ENCODE peak calls at places on chromosomes 7 and 10, in five cellular contexts. Y is heart right ventricle, D is mammary epithelial cell, T is cardiac muscle cell, B is HCT116. O is an unnamed sample.

GRCh38 chr10:49382226-49382625 is 13.7 kb downstream of the DRGX start:
- DNase-seq in Y (no peak), D (no peak), T (no peak), B (no peak), O (no peak)

GRCh38 chr7:24948739-24949138 is 31.2 kb downstream of the OSBPL3 start:
- DNase-seq in Y (no peak), D (no peak), T (no peak), B (no peak), O (no peak)

GRCh38 chr7:123323689-123324088 is 123.9 kb upstream of the SLC13A1 start:
- DNase-seq in Y (no peak), D (no peak), T (no peak), B (no peak), O (no peak)

GRCh38 chr10:31490858-31491504 is 172.0 kb downstream of the ZEB1 start:
- DNase-seq in Y (peak), D (peak), T (peak), B (peak), O (no peak)

GRCh38 chr7:47887016-47887640 is 61.1 kb downstream of the PKD1L1 start:
- DNase-seq in Y (no peak), D (no peak), T (no peak), B (no peak), O (peak)

GRCh38 chr7:50687575-50688261 is 95.0 kb downstream of the GRB10 start:
- DNase-seq in Y (no peak), D (no peak), T (no peak), B (no peak), O (no peak)

GRCh38 chr7:97439637-97440214 is 292.2 kb upstream of the TAC1 start:
- DNase-seq in Y (no peak), D (no peak), T (no peak), B (no peak), O (no peak)

GRCh38 chr7:151089893-151090730 is 3.8 kb downstream of the AGAP3 start:
- DNase-seq in Y (no peak), D (no peak), T (no peak), B (no peak), O (no peak)

GRCh38 chr10:132306951-132307751 is 599 bp downstream of the STK32C start:
- DNase-seq in Y (no peak), D (peak), T (peak), B (no peak), O (no peak)

GRCh38 chr10:110273474-110273873 is 31.2 kb downstream of the SMNDC1 start:
- DNase-seq in Y (peak), D (peak), T (no peak), B (no peak), O (peak)

GRCh38 chr7:122302826-122303521 is 1.6 kb downstream of the FEZF1 start:
- DNase-seq in Y (no peak), D (no peak), T (no peak), B (no peak), O (no peak)

GRCh38 chr7:70788276-70788675 is 343.7 kb upstream of the GALNT17 start:
- DNase-seq in Y (no peak), D (no peak), T (no peak), B (no peak), O (no peak)
- TF ChIP-seq CTCF in Y (no peak), D (no peak), T (no peak), B (no peak), O (no peak)

GRCh38 chr10:59335497-59335896 is 26.9 kb downstream of the FAM13C start:
- DNase-seq in Y (no peak), D (no peak), T (no peak), B (no peak), O (no peak)

GRCh38 chr10:59332581-59332980 is 29.8 kb downstream of the FAM13C start:
- DNase-seq in Y (no peak), D (no peak), T (no peak), B (no peak), O (no peak)

GRCh38 chr10:59331661-59332060 is 30.7 kb downstream of the FAM13C start:
- DNase-seq in Y (no peak), D (no peak), T (no peak), B (no peak), O (no peak)

GRCh38 chr10:59336632-59337031 is 25.7 kb downstream of the FAM13C start:
- DNase-seq in Y (no peak), D (peak), T (peak), B (no peak), O (no peak)

GRCh38 chr10:59333731-59334130 is 28.6 kb downstream of the FAM13C start:
- DNase-seq in Y (no peak), D (no peak), T (no peak), B (no peak), O (no peak)
- H3K27ac ChIP-seq in Y (peak), D (no peak), T (no peak), B (no peak), O (peak)

GRCh38 chr7:108805808-108806397 is 236.2 kb downstream of the DNAJB9 start:
- DNase-seq in Y (no peak), D (peak), T (no peak), B (peak), O (no peak)
- TF ChIP-seq CTCF in Y (peak), D (peak), T (peak), B (peak), O (peak)

GRCh38 chr10:96367470-96367869 is 8.7 kb upstream of the OPALIN start:
- DNase-seq in Y (peak), D (no peak), T (no peak), B (no peak), O (no peak)

GRCh38 chr10:96371356-96371755 is 12.6 kb upstream of the OPALIN start:
- DNase-seq in Y (no peak), D (no peak), T (no peak), B (no peak), O (no peak)

GRCh38 chr10:96369890-96370574 is 11.2 kb upstream of the OPALIN start:
- DNase-seq in Y (no peak), D (no peak), T (no peak), B (no peak), O (no peak)

GRCh38 chr10:96370575-96371157 is 11.9 kb upstream of the OPALIN start:
- DNase-seq in Y (peak), D (peak), T (peak), B (peak), O (no peak)

GRCh38 chr10:96368971-96369370 is 10.2 kb upstream of the OPALIN start:
- DNase-seq in Y (no peak), D (no peak), T (no peak), B (no peak), O (no peak)
- H3K27ac ChIP-seq in Y (no peak), D (no peak), T (no peak), B (no peak), O (no peak)

DNA sequence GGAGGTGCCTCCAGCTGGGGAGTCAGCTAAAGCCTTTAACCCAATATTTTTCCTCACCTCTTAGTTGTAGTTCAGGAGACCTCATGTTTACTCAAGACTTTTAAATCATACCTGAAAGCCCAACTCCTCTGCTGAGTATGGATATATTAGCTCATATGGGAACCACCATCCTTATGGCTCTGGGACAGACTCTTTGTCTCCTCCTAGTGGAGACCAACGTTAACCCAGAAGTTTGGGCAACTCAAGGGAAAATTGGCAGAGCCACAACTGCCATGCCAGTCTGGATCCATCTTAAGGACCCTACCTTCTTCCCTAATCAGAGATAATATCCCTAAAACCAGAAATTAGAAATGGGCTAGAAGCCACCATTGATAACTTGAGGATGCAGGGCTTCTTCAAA is 80.8 kb downstream of the TMEM106B start:
- DNase-seq in Y (no peak), D (peak), T (no peak), B (no peak), O (no peak)
- TF ChIP-seq CTCF in Y (no peak), D (peak), T (peak), B (peak), O (no peak)

DNA sequence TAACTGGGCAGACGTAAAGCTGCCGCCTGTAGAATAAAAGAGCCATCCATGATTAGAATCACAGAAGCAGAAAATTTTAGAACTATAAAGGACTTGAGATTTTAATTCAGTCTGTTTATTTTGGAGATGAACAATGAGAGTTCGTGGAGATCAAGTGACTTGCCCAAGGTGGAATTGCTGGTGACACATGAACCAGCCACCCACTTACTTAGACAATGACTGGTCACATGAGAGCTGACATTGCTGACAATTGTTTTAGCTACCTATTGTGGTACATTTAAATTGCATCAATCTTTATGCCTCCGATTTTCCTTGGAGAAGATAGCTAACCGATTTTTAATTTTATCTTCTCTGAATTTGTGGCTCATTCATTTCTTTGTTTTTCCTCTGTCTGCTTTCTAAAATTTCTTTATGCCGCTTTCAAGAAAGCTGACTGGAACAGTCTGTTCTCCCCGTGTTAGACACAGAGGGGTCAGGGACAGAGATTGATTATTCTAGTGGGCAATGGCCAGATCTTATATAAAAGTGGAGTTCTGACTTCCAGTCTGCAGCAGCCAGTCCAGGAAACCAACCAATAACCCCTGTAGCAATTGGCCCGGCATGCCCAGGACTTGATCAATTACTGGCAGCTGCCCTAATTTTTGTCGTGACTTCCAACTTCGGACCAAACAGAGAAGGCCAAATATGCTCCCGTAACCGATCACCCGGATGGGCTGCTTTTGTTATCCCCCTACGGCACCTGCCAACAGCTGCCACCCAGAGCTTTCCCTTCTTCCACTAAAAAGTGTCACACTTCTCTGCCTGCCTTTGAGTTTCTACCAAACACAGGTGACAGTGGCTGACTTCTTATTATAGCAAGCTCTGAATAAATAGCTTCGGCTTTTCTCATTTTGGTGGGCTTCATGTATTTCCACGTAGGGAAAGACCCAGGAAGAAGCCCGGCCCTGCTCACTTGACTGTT is 241.6 kb downstream of the CAMK1D start:
- DNase-seq in Y (no peak), D (no peak), T (no peak), B (no peak), O (no peak)
- H3K27ac ChIP-seq in Y (no peak), D (no peak), T (no peak), B (no peak), O (peak)

GRCh38 chr10:93206652-93207051 is 133.0 kb downstream of the CYP26A1 start:
- DNase-seq in Y (no peak), D (no peak), T (peak), B (no peak), O (peak)
- TF ChIP-seq CTCF in Y (no peak), D (no peak), T (no peak), B (peak), O (no peak)

GRCh38 chr10:89438525-89438924 is 24.2 kb downstream of the IFIT5 start:
- DNase-seq in Y (no peak), D (no peak), T (no peak), B (no peak), O (no peak)

GRCh38 chr10:89440262-89440661 is 25.9 kb downstream of the IFIT5 start:
- DNase-seq in Y (peak), D (no peak), T (no peak), B (no peak), O (no peak)

GRCh38 chr10:89442347-89442746 is 28.0 kb downstream of the IFIT5 start:
- DNase-seq in Y (no peak), D (no peak), T (no peak), B (no peak), O (no peak)
- H3K27ac ChIP-seq in Y (no peak), D (no peak), T (no peak), B (no peak), O (no peak)

DNA sequence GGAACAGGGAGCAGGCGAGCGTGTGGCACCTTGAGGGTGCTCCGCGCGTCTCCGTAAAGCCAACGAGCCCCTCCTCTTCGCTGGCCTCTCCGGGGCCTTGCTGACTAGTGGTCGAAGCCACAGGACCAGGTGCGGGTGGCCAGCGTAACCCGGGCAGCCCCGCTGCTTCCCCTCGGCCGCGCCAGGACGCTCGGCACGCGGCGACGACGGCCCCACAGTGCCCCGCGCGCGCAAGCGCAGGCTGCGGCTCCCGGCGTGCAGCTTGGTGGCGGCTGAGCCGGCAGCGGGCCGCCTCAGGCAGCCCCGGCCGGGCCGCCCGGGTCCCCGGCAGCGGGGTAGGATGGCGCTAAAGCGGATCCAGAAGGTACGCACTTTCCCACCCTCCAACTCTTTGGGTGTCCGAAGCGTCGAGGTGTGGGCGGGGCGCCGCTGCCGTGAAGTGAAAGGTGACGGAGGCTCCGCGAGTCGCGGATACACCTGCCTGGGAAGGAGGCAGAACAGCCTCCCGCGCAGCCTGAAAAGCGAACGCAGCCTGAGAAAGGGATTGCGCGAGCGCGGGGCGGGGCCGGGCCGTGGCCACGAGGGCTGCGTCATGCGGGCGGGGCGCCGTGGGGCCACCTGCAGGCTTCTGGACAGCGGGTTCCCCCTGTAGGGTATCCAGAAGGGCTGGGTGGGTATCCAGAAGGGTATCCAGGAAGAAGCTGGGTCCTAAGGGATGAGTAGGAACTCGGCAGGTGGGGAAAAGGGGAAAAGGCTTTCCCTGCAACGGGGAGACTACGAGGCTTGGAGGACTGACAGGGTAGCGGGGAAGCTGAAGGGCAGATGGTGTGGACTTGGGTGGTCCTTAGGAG is at the start of gene UBE2D4:
- DNase-seq in Y (peak), D (peak), T (peak), B (peak), O (peak)
- TF ChIP-seq CTCF in Y (no peak), D (peak), T (peak), B (no peak), O (peak)

GRCh38 chr10:99658622-99659030 is 683 bp upstream of the ENTPD7 start:
- DNase-seq in Y (peak), D (peak), T (peak), B (peak), O (no peak)

GRCh38 chr10:99660662-99661369 is 1.5 kb downstream of the ENTPD7 start:
- DNase-seq in Y (no peak), D (no peak), T (no peak), B (no peak), O (no peak)

GRCh38 chr10:99659031-99659867 is at the start of gene ENTPD7:
- DNase-seq in Y (peak), D (peak), T (peak), B (peak), O (peak)

GRCh38 chr10:99659868-99660366 is 608 bp downstream of the ENTPD7 start:
- DNase-seq in Y (no peak), D (peak), T (no peak), B (no peak), O (no peak)

GRCh38 chr10:99661370-99661749 is 2.1 kb downstream of the ENTPD7 start:
- DNase-seq in Y (no peak), D (peak), T (no peak), B (no peak), O (no peak)
- H3K27ac ChIP-seq in Y (peak), D (peak), T (no peak), B (no peak), O (no peak)

O was measured in esophagus muscularis mucosa.